ENCODE peak calls at places on chromosomes 6 and 20, in four cellular contexts. One of them, this sample, is unnamed.

GRCh38 chr20:44702776-44703175 is 12.4 kb upstream of the CCN5 start:
- DNase-seq in HCT116: no peak
- DNase-seq in mesendoderm: no peak
- DNase-seq in GM23338: no peak
- DNase-seq in this sample: no peak

GRCh38 chr20:2042400-2042799 is 48.5 kb upstream of the PDYN start:
- DNase-seq in HCT116: no peak
- DNase-seq in mesendoderm: no peak
- DNase-seq in GM23338: no peak
- DNase-seq in this sample: no peak

GRCh38 chr6:100467144-100468012 is 2.7 kb upstream of the SIM1 start:
- DNase-seq in HCT116: no peak
- DNase-seq in mesendoderm: no peak
- DNase-seq in GM23338: peak; percentile 44
- DNase-seq in this sample: no peak

GRCh38 chr20:41508335-41508734 is 109.8 kb downstream of the CHD6 start:
- DNase-seq in HCT116: no peak
- DNase-seq in mesendoderm: no peak
- DNase-seq in GM23338: no peak
- DNase-seq in this sample: no peak

GRCh38 chr20:17806739-17807441 is 107.1 kb downstream of the BANF2 start:
- DNase-seq in HCT116: no peak
- DNase-seq in mesendoderm: peak; percentile 22
- DNase-seq in GM23338: peak; percentile 71
- DNase-seq in this sample: no peak

GRCh38 chr6:147603392-147604081 is 95.0 kb downstream of the SAMD5 start:
- DNase-seq in HCT116: no peak
- DNase-seq in mesendoderm: no peak
- DNase-seq in GM23338: no peak
- DNase-seq in this sample: no peak

GRCh38 chr6:148118303-148118702 is 224.3 kb upstream of the SASH1 start:
- DNase-seq in HCT116: no peak
- DNase-seq in mesendoderm: no peak
- DNase-seq in GM23338: no peak
- DNase-seq in this sample: no peak

GRCh38 chr6:94045473-94045872 is 626.1 kb upstream of the EPHA7 start:
- DNase-seq in HCT116: no peak
- DNase-seq in mesendoderm: peak; percentile 69
- DNase-seq in GM23338: peak; percentile 51
- DNase-seq in this sample: no peak

GRCh38 chr6:76792394-76792793 is 670.9 kb downstream of the HTR1B start:
- DNase-seq in HCT116: no peak
- DNase-seq in mesendoderm: no peak
- DNase-seq in GM23338: no peak
- DNase-seq in this sample: no peak

GRCh38 chr6:112282217-112282616 is 27.9 kb upstream of the LAMA4 start:
- DNase-seq in HCT116: no peak
- DNase-seq in mesendoderm: peak; percentile 48
- DNase-seq in GM23338: peak; percentile 14
- DNase-seq in this sample: no peak

GRCh38 chr6:86537311-86537861 is 399.9 kb upstream of the HTR1E start:
- DNase-seq in HCT116: no peak
- DNase-seq in mesendoderm: no peak
- DNase-seq in GM23338: no peak
- DNase-seq in this sample: no peak

GRCh38 chr6:86856937-86857563 is 80.3 kb upstream of the HTR1E start:
- DNase-seq in HCT116: peak; percentile 31
- DNase-seq in mesendoderm: peak; percentile 72
- DNase-seq in GM23338: peak; percentile 82
- DNase-seq in this sample: no peak

GRCh38 chr6:160996316-160996715 is 4.7 kb downstream of the MAP3K4 start:
- DNase-seq in HCT116: no peak
- DNase-seq in mesendoderm: no peak
- DNase-seq in GM23338: no peak
- DNase-seq in this sample: no peak

GRCh38 chr6:12923644-12924235 is 207.2 kb downstream of the PHACTR1 start:
- DNase-seq in HCT116: no peak
- DNase-seq in mesendoderm: no peak
- DNase-seq in GM23338: no peak
- DNase-seq in this sample: no peak

GRCh38 chr20:21360686-21361085 is 36.6 kb downstream of the NKX2-4 start:
- DNase-seq in HCT116: no peak
- DNase-seq in mesendoderm: no peak
- DNase-seq in GM23338: no peak
- DNase-seq in this sample: no peak

GRCh38 chr20:31708839-31709534 is 13.7 kb downstream of the BCL2L1 start:
- DNase-seq in HCT116: no peak
- DNase-seq in mesendoderm: no peak
- DNase-seq in GM23338: peak; percentile 53
- DNase-seq in this sample: no peak

GRCh38 chr20:39010496-39010895 is 48.4 kb downstream of the DHX35 start:
- DNase-seq in HCT116: no peak
- DNase-seq in mesendoderm: peak; percentile 55
- DNase-seq in GM23338: peak; percentile 49
- DNase-seq in this sample: no peak

GRCh38 chr20:49187330-49188100 is 619 bp downstream of the STAU1 start:
- DNase-seq in HCT116: no peak
- DNase-seq in mesendoderm: peak; percentile 26
- DNase-seq in GM23338: peak; percentile 58
- DNase-seq in this sample: peak; percentile 54

GRCh38 chr20:43669332-43669731 is 2.4 kb downstream of the MYBL2 start:
- DNase-seq in HCT116: no peak
- DNase-seq in mesendoderm: no peak
- DNase-seq in GM23338: no peak
- DNase-seq in this sample: peak; percentile 29

GRCh38 chr20:40880063-40880715 is 148.4 kb upstream of the TOP1 start:
- DNase-seq in HCT116: no peak
- DNase-seq in mesendoderm: no peak
- DNase-seq in GM23338: no peak
- DNase-seq in this sample: no peak

GRCh38 chr6:129206761-129207330 is 323.9 kb downstream of the LAMA2 start:
- DNase-seq in HCT116: no peak
- DNase-seq in mesendoderm: no peak
- DNase-seq in GM23338: no peak
- DNase-seq in this sample: no peak

GRCh38 chr6:20126789-20127653 is 85.2 kb downstream of the MBOAT1 start:
- DNase-seq in HCT116: peak; percentile 35
- DNase-seq in mesendoderm: peak; percentile 78
- DNase-seq in GM23338: peak; percentile 87
- DNase-seq in this sample: peak; percentile 60

GRCh38 chr6:30325150-30325872 is 1.4 kb upstream of the TRIM39 start:
- DNase-seq in HCT116: no peak
- DNase-seq in mesendoderm: peak; percentile 51
- DNase-seq in GM23338: peak; percentile 95
- DNase-seq in this sample: no peak

GRCh38 chr20:64083380-64084208 is 604 bp downstream of the LKAAEAR1 start:
- DNase-seq in HCT116: no peak
- DNase-seq in mesendoderm: peak; percentile 81
- DNase-seq in GM23338: peak; percentile 93
- DNase-seq in this sample: peak; percentile 59

GRCh38 chr6:17962436-17963031 is 24.9 kb downstream of the KIF13A start:
- DNase-seq in HCT116: no peak
- DNase-seq in mesendoderm: no peak
- DNase-seq in GM23338: no peak
- DNase-seq in this sample: no peak

GRCh38 chr6:25042599-25042936 is 106.8 kb upstream of the RIPOR2 start:
- DNase-seq in HCT116: no peak
- DNase-seq in mesendoderm: no peak
- DNase-seq in GM23338: peak; percentile 42
- DNase-seq in this sample: no peak

GRCh38 chr6:57190140-57190539 is 18.0 kb downstream of the BAG2 start:
- DNase-seq in HCT116: no peak
- DNase-seq in mesendoderm: peak; percentile 13
- DNase-seq in GM23338: no peak
- DNase-seq in this sample: no peak

GRCh38 chr6:118993803-118994231 is 58.9 kb upstream of the MCM9 start:
- DNase-seq in HCT116: no peak
- DNase-seq in mesendoderm: peak; percentile 48
- DNase-seq in GM23338: no peak
- DNase-seq in this sample: no peak

GRCh38 chr6:12423852-12424251 is 133.7 kb downstream of the EDN1 start:
- DNase-seq in HCT116: no peak
- DNase-seq in mesendoderm: no peak
- DNase-seq in GM23338: no peak
- DNase-seq in this sample: no peak

GRCh38 chr6:166542580-166542912 is 43.9 kb downstream of the RAMACL start:
- DNase-seq in HCT116: no peak
- DNase-seq in mesendoderm: peak; percentile 92
- DNase-seq in GM23338: peak; percentile 84
- DNase-seq in this sample: no peak

GRCh38 chr6:75493400-75494064 is at the start of gene FILIP1:
- DNase-seq in HCT116: no peak
- DNase-seq in mesendoderm: peak; percentile 31
- DNase-seq in GM23338: peak; percentile 27
- DNase-seq in this sample: no peak

GRCh38 chr6:89989742-89990141 is 95.5 kb downstream of the GJA10 start:
- DNase-seq in HCT116: no peak
- DNase-seq in mesendoderm: peak; percentile 16
- DNase-seq in GM23338: no peak
- DNase-seq in this sample: no peak

GRCh38 chr6:47076422-47077344 is 34.6 kb upstream of the ADGRF1 start:
- DNase-seq in HCT116: no peak
- DNase-seq in mesendoderm: no peak
- DNase-seq in GM23338: no peak
- DNase-seq in this sample: no peak

GRCh38 chr6:3977875-3978711 is 100.8 kb downstream of the FAM217A start:
- DNase-seq in HCT116: peak; percentile 74
- DNase-seq in mesendoderm: peak; percentile 95
- DNase-seq in GM23338: peak; percentile 78
- DNase-seq in this sample: peak; percentile 29

GRCh38 chr20:48025661-48026060 is 240.4 kb upstream of the SULF2 start:
- DNase-seq in HCT116: no peak
- DNase-seq in mesendoderm: no peak
- DNase-seq in GM23338: no peak
- DNase-seq in this sample: no peak

GRCh38 chr6:1713016-1713600 is 103.4 kb downstream of the FOXC1 start:
- DNase-seq in HCT116: no peak
- DNase-seq in mesendoderm: no peak
- DNase-seq in GM23338: no peak
- DNase-seq in this sample: no peak

GRCh38 chr6:5989141-5989723 is 17.5 kb downstream of the NRN1 start:
- DNase-seq in HCT116: no peak
- DNase-seq in mesendoderm: no peak
- DNase-seq in GM23338: no peak
- DNase-seq in this sample: no peak

GRCh38 chr6:14876778-14877613 is 368.9 kb upstream of the JARID2 start:
- DNase-seq in HCT116: no peak
- DNase-seq in mesendoderm: peak; percentile 21
- DNase-seq in GM23338: no peak
- DNase-seq in this sample: no peak
- H3K4me3 ChIP-seq in HCT116: no peak overlapping the region
- H3K4me3 ChIP-seq in mesendoderm: no peak overlapping the region
- H3K4me3 ChIP-seq in GM23338: no peak overlapping the region
- H3K4me3 ChIP-seq in this sample: no peak overlapping the region

DNA sequence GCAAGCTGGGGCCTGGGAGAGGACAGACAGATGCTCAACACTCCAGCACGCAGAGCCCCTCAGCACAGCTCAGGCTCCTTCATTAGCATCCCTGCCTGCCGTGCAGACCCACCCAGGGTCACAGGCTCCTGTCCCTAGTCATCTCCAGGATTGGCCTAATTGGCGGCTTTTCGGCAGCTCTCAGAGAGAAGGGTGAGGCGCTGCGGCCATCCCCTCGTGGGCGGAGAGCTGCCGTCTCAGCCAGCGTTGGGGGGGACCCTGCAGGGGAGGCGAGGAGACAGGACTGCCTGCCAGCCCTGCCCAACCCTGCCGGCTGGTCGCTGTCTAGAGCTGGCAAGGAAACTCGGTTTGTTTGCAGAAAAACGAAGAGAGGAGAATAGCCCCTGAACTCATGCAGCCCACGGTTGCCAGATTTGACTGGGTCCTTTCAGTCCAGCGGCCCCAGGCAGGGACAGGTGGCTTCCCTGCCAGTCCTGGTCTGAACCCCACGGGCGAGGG is 26.8 kb downstream of the BHLHE23 start:
- DNase-seq in HCT116: no peak
- DNase-seq in mesendoderm: no peak
- DNase-seq in GM23338: no peak
- DNase-seq in this sample: no peak
- H3K4me1 ChIP-seq in HCT116: peaks cover 8% of the 10 kb centered on the region
- H3K4me1 ChIP-seq in mesendoderm: no peaks in the 10 kb centered on the region
- H3K4me1 ChIP-seq in GM23338: peaks cover 42% of the 10 kb centered on the region
- H3K4me1 ChIP-seq in this sample: peaks cover 54% of the 10 kb centered on the region

GRCh38 chr20:62860924-62861691 is 514 bp downstream of the TCFL5 start:
- DNase-seq in HCT116: no peak
- DNase-seq in mesendoderm: no peak
- DNase-seq in GM23338: peak; percentile 46
- DNase-seq in this sample: peak; percentile 64

GRCh38 chr20:62861732-62862336 is at the start of gene TCFL5:
- DNase-seq in HCT116: peak; percentile 81
- DNase-seq in mesendoderm: peak; percentile 71
- DNase-seq in GM23338: peak; percentile 81
- DNase-seq in this sample: peak; percentile 94

GRCh38 chr20:62860391-62860923 is 1.2 kb downstream of the TCFL5 start:
- DNase-seq in HCT116: no peak
- DNase-seq in mesendoderm: peak; percentile 39
- DNase-seq in GM23338: peak; percentile 32
- DNase-seq in this sample: no peak

GRCh38 chr20:62858059-62858458 is 3.6 kb downstream of the TCFL5 start:
- DNase-seq in HCT116: no peak
- DNase-seq in mesendoderm: no peak
- DNase-seq in GM23338: no peak
- DNase-seq in this sample: no peak

DNA sequence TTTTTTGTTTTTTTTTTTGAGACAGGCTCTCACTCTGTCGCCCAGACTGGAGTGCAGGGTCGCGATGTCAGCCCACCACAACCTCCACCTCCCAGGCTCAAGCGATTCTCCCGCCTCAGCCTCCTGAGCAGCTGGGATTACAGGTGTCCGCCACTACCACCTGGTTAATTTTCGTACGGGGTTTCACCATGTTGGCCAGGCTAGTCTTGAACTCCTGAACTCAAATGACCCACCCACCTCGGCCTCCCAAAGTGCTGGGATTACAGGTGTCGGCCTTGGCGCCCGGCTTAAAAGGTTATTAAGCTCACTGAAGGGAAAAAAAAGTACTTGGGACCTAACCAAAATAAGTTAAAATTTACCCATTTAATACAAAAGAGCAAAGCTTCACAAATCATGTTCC is 1.9 kb downstream of the TCFL5 start:
- DNase-seq in HCT116: no peak
- DNase-seq in mesendoderm: no peak
- DNase-seq in GM23338: no peak
- DNase-seq in this sample: no peak
- H3K4me3 ChIP-seq in HCT116: peak overlapping the region; percentile 75
- H3K4me3 ChIP-seq in mesendoderm: no peak overlapping the region
- H3K4me3 ChIP-seq in GM23338: peak overlapping the region; percentile 70
- H3K4me3 ChIP-seq in this sample: no peak overlapping the region

GRCh38 chr6:150134280-150134920 is 8.4 kb upstream of the PPP1R14C start:
- DNase-seq in HCT116: no peak
- DNase-seq in mesendoderm: no peak
- DNase-seq in GM23338: no peak
- DNase-seq in this sample: no peak
- H3K4me1 ChIP-seq in HCT116: no peaks in the 10 kb centered on the region
- H3K4me1 ChIP-seq in mesendoderm: no peaks in the 10 kb centered on the region
- H3K4me1 ChIP-seq in GM23338: peaks cover 3% of the 10 kb centered on the region
- H3K4me1 ChIP-seq in this sample: no peaks in the 10 kb centered on the region